ENCODE peak calls at places on chromosomes 11 and 22, in nine cellular contexts. K, F, R, B, D, W, L, H and Z are unnamed samples. For H3K9me3 and H3K36me3, the result is how much of the 10 kb centered on the place peaks cover.

GRCh38 chr11:64514596-64514995 is 76.4 kb upstream of the SLC22A12 start:
- DNase-seq in K (no peak), F (no peak), R (no peak), B (no peak), D (no peak), W (no peak), L (no peak), H (no peak), Z (no peak)

GRCh38 chr11:122215244-122215992 is 99.4 kb upstream of the BLID start:
- DNase-seq in K (peak), F (peak), R (peak), B (peak), D (peak), W (peak), L (peak), H (peak), Z (peak)

GRCh38 chr11:34512810-34513673 is 552 bp downstream of the ELF5 start:
- DNase-seq in K (peak), F (peak), R (peak), B (peak), D (peak), W (peak), L (peak), H (peak), Z (peak)

GRCh38 chr22:46446799-46447198 is 90.6 kb downstream of the CELSR1 start:
- DNase-seq in K (no peak), F (no peak), R (no peak), B (no peak), D (no peak), W (no peak), L (no peak), H (no peak), Z (no peak)

GRCh38 chr22:39926175-39927152 is 25.6 kb downstream of the GRAP2 start:
- DNase-seq in K (no peak), F (peak), R (no peak), B (no peak), D (no peak), W (no peak), L (no peak), H (no peak), Z (no peak)

GRCh38 chr11:12414641-12415040 is 37.3 kb downstream of the PARVA start:
- DNase-seq in K (no peak), F (no peak), R (no peak), B (no peak), D (no peak), W (no peak), L (no peak), H (no peak), Z (no peak)

GRCh38 chr11:45678962-45679361 is 13.5 kb upstream of the CHST1 start:
- DNase-seq in K (peak), F (no peak), R (no peak), B (no peak), D (no peak), W (no peak), L (no peak), H (no peak), Z (no peak)

GRCh38 chr22:18066181-18066859 is 11.5 kb upstream of the PEX26 start:
- DNase-seq in K (no peak), F (no peak), R (no peak), B (no peak), D (no peak), W (no peak), L (no peak), H (peak), Z (no peak)

GRCh38 chr11:102413497-102413896 is 39.1 kb downstream of the TMEM123 start:
- DNase-seq in K (no peak), F (no peak), R (no peak), B (no peak), D (no peak), W (no peak), L (no peak), H (no peak), Z (no peak)

GRCh38 chr11:112453601-112454577 is 193.2 kb upstream of the PLET1 start:
- DNase-seq in K (no peak), F (peak), R (peak), B (peak), D (peak), W (no peak), L (peak), H (no peak), Z (peak)

GRCh38 chr22:44975444-44976262 is 34.2 kb downstream of the PHF21B start:
- DNase-seq in K (peak), F (peak), R (peak), B (peak), D (peak), W (peak), L (peak), H (peak), Z (peak)

GRCh38 chr11:218815-219593 is 11.5 kb downstream of the RIC8A start:
- DNase-seq in K (peak), F (no peak), R (no peak), B (no peak), D (no peak), W (no peak), L (no peak), H (peak), Z (no peak)

GRCh38 chr11:13440100-13440855 is 22.7 kb downstream of the BTBD10 start:
- DNase-seq in K (no peak), F (peak), R (peak), B (peak), D (no peak), W (no peak), L (peak), H (no peak), Z (peak)
- H3K4me3 ChIP-seq in K (peak), F (no peak), R (peak), B (no peak), D (no peak), W (peak), L (peak), H (no peak), Z (peak)

GRCh38 chr11:115017529-115017928 is 339.2 kb downstream of the NXPE2 start:
- DNase-seq in K (no peak), F (no peak), R (no peak), B (no peak), D (no peak), W (no peak), L (no peak), H (no peak), Z (no peak)
- H3K9me3 ChIP-seq in K (under half), F (under half), R (under half), B (under half), D (under half), W (under half), L (under half), H (under half), Z (under half)

GRCh38 chr11:124535552-124536232 is 7.8 kb downstream of the OR8B12 start:
- DNase-seq in K (no peak), F (peak), R (no peak), B (peak), D (no peak), W (no peak), L (no peak), H (no peak), Z (no peak)
- H3K36me3 ChIP-seq in K (under half), F (under half), R (under half), B (under half), D (under half), W (under half), L (under half), H (under half), Z (under half)

GRCh38 chr11:1597331-1597741 is 758 bp downstream of the KRTAP5-2 start:
- DNase-seq in K (no peak), F (no peak), R (peak), B (no peak), D (no peak), W (no peak), L (no peak), H (no peak), Z (no peak)

GRCh38 chr11:1603629-1604028 is 4.6 kb downstream of the KRTAP5-3 start:
- DNase-seq in K (no peak), F (no peak), R (no peak), B (no peak), D (no peak), W (no peak), L (no peak), H (no peak), Z (no peak)

GRCh38 chr11:1598816-1599215 is 722 bp upstream of the KRTAP5-2 start:
- DNase-seq in K (no peak), F (no peak), R (no peak), B (no peak), D (no peak), W (no peak), L (no peak), H (no peak), Z (no peak)

GRCh38 chr11:1600626-1601025 is 2.5 kb upstream of the KRTAP5-2 start:
- DNase-seq in K (no peak), F (no peak), R (no peak), B (no peak), D (no peak), W (no peak), L (no peak), H (no peak), Z (no peak)

GRCh38 chr11:1597981-1598380 is at the start of gene KRTAP5-2:
- DNase-seq in K (no peak), F (no peak), R (no peak), B (no peak), D (no peak), W (no peak), L (no peak), H (no peak), Z (no peak)
- H3K4me3 ChIP-seq in K (no peak), F (no peak), R (no peak), B (no peak), D (no peak), W (no peak), L (no peak), H (no peak), Z (no peak)

GRCh38 chr11:120462825-120463224 is 48.7 kb upstream of the GRIK4 start:
- DNase-seq in K (no peak), F (no peak), R (no peak), B (no peak), D (no peak), W (no peak), L (no peak), H (no peak), Z (no peak)

GRCh38 chr11:120455487-120455886 is 56.1 kb upstream of the GRIK4 start:
- DNase-seq in K (no peak), F (no peak), R (no peak), B (no peak), D (no peak), W (no peak), L (no peak), H (no peak), Z (no peak)

GRCh38 chr11:120457996-120458395 is 53.6 kb upstream of the GRIK4 start:
- DNase-seq in K (no peak), F (no peak), R (no peak), B (peak), D (no peak), W (no peak), L (no peak), H (no peak), Z (no peak)
- H3K9me3 ChIP-seq in K (under half), F (under half), R (under half), B (under half), D (under half), W (under half), L (under half), H (under half), Z (under half)

DNA sequence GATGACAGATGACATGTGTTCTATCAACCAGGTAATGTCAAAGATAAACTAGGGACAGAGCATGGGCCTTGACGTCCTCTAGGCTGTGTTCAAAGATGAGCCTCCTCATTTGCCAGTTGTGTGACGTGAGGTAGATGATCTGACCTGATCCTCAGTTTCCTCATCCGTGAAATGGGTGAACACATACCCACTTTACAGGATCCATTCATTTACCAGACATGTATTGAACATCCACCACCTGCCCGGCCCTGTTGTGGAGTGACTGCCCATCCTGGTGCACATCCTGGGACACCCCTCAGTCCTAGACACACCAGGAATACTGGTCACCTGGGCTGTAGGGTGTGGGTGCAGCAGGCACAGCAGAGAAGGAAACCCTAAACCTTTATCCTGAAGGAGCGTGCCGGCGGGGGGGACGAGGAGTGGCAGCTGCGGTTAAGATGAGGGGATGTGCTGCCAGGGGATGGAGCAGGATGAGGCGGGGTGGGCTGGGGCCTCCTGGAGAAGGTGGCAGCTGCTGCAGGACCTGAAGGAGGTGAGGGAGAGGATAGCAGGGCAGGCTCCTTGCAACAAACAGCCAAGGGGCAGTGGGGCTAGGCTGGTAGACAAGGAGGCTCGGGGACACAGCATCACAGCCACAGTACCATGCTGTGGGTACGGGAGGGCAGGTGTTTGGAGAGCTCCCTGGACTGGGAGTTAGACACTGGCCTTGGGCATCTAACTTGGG is 8.4 kb downstream of the CLDN5 start:
- DNase-seq in K (no peak), F (no peak), R (no peak), B (no peak), D (no peak), W (no peak), L (no peak), H (no peak), Z (no peak)
- H3K36me3 ChIP-seq in K (under half), F (under half), R (under half), B (under half), D (under half), W (half or more), L (under half), H (under half), Z (under half)